ENCODE peak calls at places on chromosomes 6 and 20, in four cellular contexts. One of them, this sample, is unnamed.

GRCh38 chr6:6981923-6982322 is 125.8 kb upstream of the RREB1 start:
- DNase-seq in tibial nerve: no peak
- DNase-seq in CD4-positive, alpha-beta T cell: no peak
- DNase-seq in epithelial cell of esophagus: peak
- DNase-seq in this sample: peak

GRCh38 chr6:27141472-27142015 is 106.0 kb upstream of the PRSS16 start:
- DNase-seq in tibial nerve: no peak
- DNase-seq in CD4-positive, alpha-beta T cell: no peak
- DNase-seq in epithelial cell of esophagus: no peak
- DNase-seq in this sample: no peak

GRCh38 chr20:22371843-22372242 is 212.5 kb downstream of the FOXA2 start:
- DNase-seq in tibial nerve: no peak
- DNase-seq in CD4-positive, alpha-beta T cell: no peak
- DNase-seq in epithelial cell of esophagus: no peak
- DNase-seq in this sample: no peak

GRCh38 chr20:59015411-59015810 is 3.8 kb upstream of the TUBB1 start:
- DNase-seq in tibial nerve: no peak
- DNase-seq in CD4-positive, alpha-beta T cell: no peak
- DNase-seq in epithelial cell of esophagus: no peak
- DNase-seq in this sample: no peak

GRCh38 chr6:63487123-63487813 is 85.0 kb upstream of the LOC128125822 start:
- DNase-seq in tibial nerve: no peak
- DNase-seq in CD4-positive, alpha-beta T cell: no peak
- DNase-seq in epithelial cell of esophagus: no peak
- DNase-seq in this sample: peak

GRCh38 chr6:42714098-42714761 is 8.2 kb downstream of the PRPH2 start:
- DNase-seq in tibial nerve: no peak
- DNase-seq in CD4-positive, alpha-beta T cell: no peak
- DNase-seq in epithelial cell of esophagus: peak
- DNase-seq in this sample: no peak

GRCh38 chr6:88074791-88075190 is 27.1 kb downstream of the SPACA1 start:
- DNase-seq in tibial nerve: no peak
- DNase-seq in CD4-positive, alpha-beta T cell: no peak
- DNase-seq in epithelial cell of esophagus: no peak
- DNase-seq in this sample: no peak

GRCh38 chr6:43997342-43997677 is 129.9 kb downstream of the MRPL14 start:
- DNase-seq in tibial nerve: no peak
- DNase-seq in CD4-positive, alpha-beta T cell: no peak
- DNase-seq in epithelial cell of esophagus: no peak
- DNase-seq in this sample: no peak

GRCh38 chr20:51661609-51662178 is 106.5 kb downstream of the ATP9A start:
- DNase-seq in tibial nerve: no peak
- DNase-seq in CD4-positive, alpha-beta T cell: peak
- DNase-seq in epithelial cell of esophagus: peak
- DNase-seq in this sample: peak

GRCh38 chr20:60403105-60403741 is 445.0 kb downstream of the CDH26 start:
- DNase-seq in tibial nerve: no peak
- DNase-seq in CD4-positive, alpha-beta T cell: no peak
- DNase-seq in epithelial cell of esophagus: no peak
- DNase-seq in this sample: no peak

GRCh38 chr6:45036101-45036500 is 292.0 kb upstream of the RUNX2 start:
- DNase-seq in tibial nerve: no peak
- DNase-seq in CD4-positive, alpha-beta T cell: no peak
- DNase-seq in epithelial cell of esophagus: no peak
- DNase-seq in this sample: no peak

GRCh38 chr6:6393069-6393529 is 72.6 kb upstream of the F13A1 start:
- DNase-seq in tibial nerve: no peak
- DNase-seq in CD4-positive, alpha-beta T cell: no peak
- DNase-seq in epithelial cell of esophagus: no peak
- DNase-seq in this sample: no peak

GRCh38 chr6:5665173-5665572 is 341.6 kb downstream of the NRN1 start:
- DNase-seq in tibial nerve: no peak
- DNase-seq in CD4-positive, alpha-beta T cell: peak
- DNase-seq in epithelial cell of esophagus: no peak
- DNase-seq in this sample: no peak

GRCh38 chr6:40480678-40481077 is 106.5 kb downstream of the LRFN2 start:
- DNase-seq in tibial nerve: no peak
- DNase-seq in CD4-positive, alpha-beta T cell: no peak
- DNase-seq in epithelial cell of esophagus: no peak
- DNase-seq in this sample: no peak

GRCh38 chr6:85468326-85468725 is 18.4 kb downstream of the NT5E start:
- DNase-seq in tibial nerve: no peak
- DNase-seq in CD4-positive, alpha-beta T cell: no peak
- DNase-seq in epithelial cell of esophagus: peak
- DNase-seq in this sample: no peak

GRCh38 chr6:27188206-27188884 is 59.2 kb upstream of the PRSS16 start:
- DNase-seq in tibial nerve: peak
- DNase-seq in CD4-positive, alpha-beta T cell: no peak
- DNase-seq in epithelial cell of esophagus: peak
- DNase-seq in this sample: peak

GRCh38 chr20:8215516-8215915 is 83.5 kb downstream of the PLCB1 start:
- DNase-seq in tibial nerve: no peak
- DNase-seq in CD4-positive, alpha-beta T cell: no peak
- DNase-seq in epithelial cell of esophagus: no peak
- DNase-seq in this sample: no peak

GRCh38 chr6:23537828-23538227 is 588.2 kb upstream of the NRSN1 start:
- DNase-seq in tibial nerve: no peak
- DNase-seq in CD4-positive, alpha-beta T cell: no peak
- DNase-seq in epithelial cell of esophagus: peak
- DNase-seq in this sample: no peak

GRCh38 chr6:73031094-73031782 is 194.1 kb downstream of the KHDC1L start:
- DNase-seq in tibial nerve: no peak
- DNase-seq in CD4-positive, alpha-beta T cell: no peak
- DNase-seq in epithelial cell of esophagus: no peak
- DNase-seq in this sample: no peak

GRCh38 chr6:144661101-144661806 is 376.1 kb downstream of the UTRN start:
- DNase-seq in tibial nerve: no peak
- DNase-seq in CD4-positive, alpha-beta T cell: no peak
- DNase-seq in epithelial cell of esophagus: peak
- DNase-seq in this sample: peak

GRCh38 chr20:4507288-4507719 is 214.4 kb upstream of the PRND start:
- DNase-seq in tibial nerve: no peak
- DNase-seq in CD4-positive, alpha-beta T cell: no peak
- DNase-seq in epithelial cell of esophagus: peak
- DNase-seq in this sample: peak

GRCh38 chr20:13041574-13042457 is 33.0 kb downstream of the SPTLC3 start:
- DNase-seq in tibial nerve: no peak
- DNase-seq in CD4-positive, alpha-beta T cell: no peak
- DNase-seq in epithelial cell of esophagus: no peak
- DNase-seq in this sample: no peak

GRCh38 chr6:44534291-44534690 is 146.8 kb downstream of the CDC5L start:
- DNase-seq in tibial nerve: no peak
- DNase-seq in CD4-positive, alpha-beta T cell: no peak
- DNase-seq in epithelial cell of esophagus: peak
- DNase-seq in this sample: no peak

GRCh38 chr20:38134427-38135281 is 30.4 kb downstream of the TGM2 start:
- DNase-seq in tibial nerve: no peak
- DNase-seq in CD4-positive, alpha-beta T cell: no peak
- DNase-seq in epithelial cell of esophagus: no peak
- DNase-seq in this sample: peak

GRCh38 chr6:56241106-56241812 is 6.1 kb downstream of the COL21A1 start:
- DNase-seq in tibial nerve: no peak
- DNase-seq in CD4-positive, alpha-beta T cell: no peak
- DNase-seq in epithelial cell of esophagus: no peak
- DNase-seq in this sample: no peak
- TF ChIP-seq CTCF in tibial nerve: no peak
- TF ChIP-seq CTCF in CD4-positive, alpha-beta T cell: no peak
- TF ChIP-seq CTCF in epithelial cell of esophagus: no peak
- TF ChIP-seq CTCF in this sample: no peak

GRCh38 chr6:161135695-161136591 is 137.9 kb downstream of the AGPAT4 start:
- DNase-seq in tibial nerve: no peak
- DNase-seq in CD4-positive, alpha-beta T cell: no peak
- DNase-seq in epithelial cell of esophagus: no peak
- DNase-seq in this sample: no peak
- TF ChIP-seq CTCF in tibial nerve: no peak
- TF ChIP-seq CTCF in CD4-positive, alpha-beta T cell: no peak
- TF ChIP-seq CTCF in epithelial cell of esophagus: no peak
- TF ChIP-seq CTCF in this sample: no peak

DNA sequence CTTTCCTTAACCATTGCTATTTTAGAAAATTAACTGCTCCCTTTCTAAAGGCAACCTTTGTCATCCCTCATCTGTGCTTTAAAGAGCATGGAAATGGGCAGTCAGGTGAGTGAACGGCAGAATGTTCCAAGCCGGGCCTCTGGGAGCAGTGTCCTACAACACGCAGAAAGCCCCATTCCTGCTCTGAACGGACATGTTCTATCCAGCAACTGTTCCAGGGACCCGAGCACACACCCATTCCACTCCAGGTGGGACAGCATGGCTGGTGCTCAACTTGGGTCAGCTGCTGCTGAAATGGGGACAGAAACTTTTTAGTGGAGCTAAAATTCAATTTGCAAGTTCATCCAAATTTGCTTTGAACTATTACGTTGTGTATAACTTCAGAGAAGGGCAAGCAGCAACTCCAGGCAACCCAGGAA is 26.7 kb downstream of the DIDO1 start:
- DNase-seq in tibial nerve: no peak
- DNase-seq in CD4-positive, alpha-beta T cell: no peak
- DNase-seq in epithelial cell of esophagus: peak
- DNase-seq in this sample: no peak
- TF ChIP-seq CTCF in tibial nerve: no peak
- TF ChIP-seq CTCF in CD4-positive, alpha-beta T cell: no peak
- TF ChIP-seq CTCF in epithelial cell of esophagus: peak
- TF ChIP-seq CTCF in this sample: no peak

DNA sequence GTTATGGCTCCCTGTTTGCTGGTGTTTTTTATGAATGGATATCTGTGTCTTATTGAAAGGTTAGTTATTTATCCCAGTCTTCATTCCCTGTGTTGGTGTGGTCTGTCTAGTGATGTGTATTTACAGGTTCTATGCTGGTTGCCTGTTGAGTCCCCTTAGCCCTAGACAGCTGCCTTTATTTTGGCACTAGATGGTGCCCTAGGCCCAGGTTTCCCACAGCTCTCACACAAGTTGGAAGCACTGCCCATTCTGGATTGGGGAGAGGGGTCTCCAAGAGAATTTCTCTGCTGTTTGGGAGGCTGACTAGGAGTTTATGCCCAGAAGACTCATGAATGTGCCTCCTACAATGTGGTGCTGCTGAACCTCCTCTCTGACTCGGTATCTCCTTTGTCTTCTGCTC is 12.4 kb downstream of the GRM1 start:
- DNase-seq in tibial nerve: no peak
- DNase-seq in CD4-positive, alpha-beta T cell: no peak
- DNase-seq in epithelial cell of esophagus: peak
- DNase-seq in this sample: peak
- TF ChIP-seq CTCF in tibial nerve: no peak
- TF ChIP-seq CTCF in CD4-positive, alpha-beta T cell: no peak
- TF ChIP-seq CTCF in epithelial cell of esophagus: peak
- TF ChIP-seq CTCF in this sample: peak

GRCh38 chr20:33415948-33416347 is 14.6 kb upstream of the CDK5RAP1 start:
- DNase-seq in tibial nerve: peak
- DNase-seq in CD4-positive, alpha-beta T cell: no peak
- DNase-seq in epithelial cell of esophagus: peak
- DNase-seq in this sample: peak
- TF ChIP-seq CTCF in tibial nerve: peak
- TF ChIP-seq CTCF in CD4-positive, alpha-beta T cell: peak
- TF ChIP-seq CTCF in epithelial cell of esophagus: peak
- TF ChIP-seq CTCF in this sample: peak

DNA sequence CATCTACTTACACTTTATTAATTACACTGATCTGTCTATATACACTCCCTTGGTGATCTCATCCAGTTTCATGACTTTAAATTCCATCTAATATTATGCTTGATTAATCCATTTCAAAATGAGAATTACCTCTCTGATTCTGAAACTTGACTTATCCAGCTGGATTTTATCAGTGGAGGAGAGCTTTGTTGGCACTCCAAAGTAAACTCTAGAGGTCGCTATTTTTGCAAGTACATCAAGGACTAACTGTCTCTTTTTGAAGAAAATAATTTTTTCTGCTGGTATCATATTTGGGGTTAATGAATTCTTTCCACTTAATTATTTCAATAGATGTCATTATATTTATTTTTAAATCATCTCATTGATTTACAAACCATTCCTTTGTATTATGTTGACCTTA is 630.3 kb upstream of the MAN1A1 start:
- DNase-seq in tibial nerve: no peak
- DNase-seq in CD4-positive, alpha-beta T cell: no peak
- DNase-seq in epithelial cell of esophagus: peak
- DNase-seq in this sample: no peak
- TF ChIP-seq CTCF in tibial nerve: no peak
- TF ChIP-seq CTCF in CD4-positive, alpha-beta T cell: no peak
- TF ChIP-seq CTCF in epithelial cell of esophagus: peak
- TF ChIP-seq CTCF in this sample: no peak

GRCh38 chr20:57573893-57574292 is 13.0 kb downstream of the PCK1 start:
- DNase-seq in tibial nerve: no peak
- DNase-seq in CD4-positive, alpha-beta T cell: no peak
- DNase-seq in epithelial cell of esophagus: no peak
- DNase-seq in this sample: no peak
- TF ChIP-seq CTCF in tibial nerve: no peak
- TF ChIP-seq CTCF in CD4-positive, alpha-beta T cell: no peak
- TF ChIP-seq CTCF in epithelial cell of esophagus: no peak
- TF ChIP-seq CTCF in this sample: peak

GRCh38 chr6:38604700-38605099 is 35.0 kb downstream of the BTBD9 start:
- DNase-seq in tibial nerve: no peak
- DNase-seq in CD4-positive, alpha-beta T cell: no peak
- DNase-seq in epithelial cell of esophagus: no peak
- DNase-seq in this sample: no peak

GRCh38 chr6:38603966-38604365 is 35.8 kb downstream of the BTBD9 start:
- DNase-seq in tibial nerve: no peak
- DNase-seq in CD4-positive, alpha-beta T cell: no peak
- DNase-seq in epithelial cell of esophagus: peak
- DNase-seq in this sample: no peak

GRCh38 chr6:38603492-38603891 is 36.2 kb downstream of the BTBD9 start:
- DNase-seq in tibial nerve: no peak
- DNase-seq in CD4-positive, alpha-beta T cell: no peak
- DNase-seq in epithelial cell of esophagus: no peak
- DNase-seq in this sample: no peak

GRCh38 chr6:38599261-38599660 is 40.5 kb downstream of the BTBD9 start:
- DNase-seq in tibial nerve: no peak
- DNase-seq in CD4-positive, alpha-beta T cell: no peak
- DNase-seq in epithelial cell of esophagus: no peak
- DNase-seq in this sample: no peak

GRCh38 chr6:38599966-38600550 is 39.7 kb downstream of the BTBD9 start:
- DNase-seq in tibial nerve: no peak
- DNase-seq in CD4-positive, alpha-beta T cell: no peak
- DNase-seq in epithelial cell of esophagus: no peak
- DNase-seq in this sample: no peak
- TF ChIP-seq CTCF in tibial nerve: no peak
- TF ChIP-seq CTCF in CD4-positive, alpha-beta T cell: no peak
- TF ChIP-seq CTCF in epithelial cell of esophagus: no peak
- TF ChIP-seq CTCF in this sample: no peak

This sample was measured in Calu3.